ENCODE peak calls at places on chromosome 11, in five cellular contexts. T, I, S, G and Z are unnamed samples. For H3K36me3 and H3K9me3, the result is how much of the 10 kb centered on the place peaks cover.

GRCh38 chr11:129620705-129621104 is 194.9 kb upstream of the TMEM45B start:
- DNase-seq in I (peak), S (no peak), T (no peak), G (no peak), Z (no peak)

GRCh38 chr11:5234390-5234834 is at the start of gene HBD:
- DNase-seq in T (no peak), I (no peak), G (no peak), S (no peak), Z (no peak)

GRCh38 chr11:69771466-69771865 is 3.7 kb downstream of the FGF4 start:
- DNase-seq in S (no peak), T (no peak), I (no peak), G (no peak), Z (no peak)

GRCh38 chr11:124676386-124676785 is 2.7 kb downstream of the SPA17 start:
- DNase-seq in T (no peak), I (no peak), G (peak), S (no peak), Z (no peak)

GRCh38 chr11:126352934-126353801 is 2.3 kb upstream of the ST3GAL4 start:
- DNase-seq in I (no peak), T (no peak), S (no peak), G (no peak), Z (no peak)

GRCh38 chr11:124832571-124832970 is 32.4 kb upstream of the MSANTD2 start:
- DNase-seq in I (no peak), G (no peak), T (no peak), S (no peak), Z (no peak)

GRCh38 chr11:46724088-46724487 is 5.1 kb downstream of the F2 start:
- DNase-seq in G (no peak), T (no peak), S (no peak), I (no peak), Z (no peak)

GRCh38 chr11:58577441-58578135 is 1.3 kb upstream of the ZFP91 start:
- DNase-seq in T (peak), S (peak), I (peak), G (peak), Z (peak)

GRCh38 chr11:103892603-103893002 is 143.8 kb upstream of the DDI1 start:
- DNase-seq in T (no peak), I (no peak), G (no peak), S (no peak), Z (no peak)

GRCh38 chr11:132858203-132858602 is 674.1 kb downstream of the OPCML start:
- DNase-seq in I (no peak), T (peak), G (no peak), S (no peak), Z (no peak)

GRCh38 chr11:73350908-73351636 is 25.1 kb upstream of the RELT start:
- DNase-seq in I (no peak), T (peak), S (no peak), G (peak), Z (no peak)

GRCh38 chr11:32947985-32948384 is 55.4 kb downstream of the QSER1 start:
- DNase-seq in I (no peak), G (no peak), T (no peak), S (no peak), Z (no peak)

GRCh38 chr11:40292636-40293585 is 1166.5 kb downstream of the LRRC4C start:
- DNase-seq in T (peak), G (no peak), I (no peak), S (no peak), Z (no peak)

GRCh38 chr11:90639687-90640086 is 416.8 kb upstream of the CHORDC1 start:
- DNase-seq in G (no peak), I (no peak), S (no peak), T (peak), Z (no peak)

GRCh38 chr11:58573451-58574104 is 2.1 kb downstream of the LPXN start:
- DNase-seq in S (peak), I (peak), G (peak), T (peak), Z (peak)

GRCh38 chr11:67494371-67495233 is 10.6 kb downstream of the PITPNM1 start:
- DNase-seq in I (no peak), G (no peak), T (no peak), S (no peak), Z (no peak)

GRCh38 chr11:17801166-17801565 is 66.6 kb downstream of the KCNC1 start:
- DNase-seq in I (no peak), S (no peak), G (no peak), T (no peak), Z (no peak)

GRCh38 chr11:111945198-111945597 is 8.1 kb downstream of the DIXDC1 start:
- DNase-seq in T (no peak), S (no peak), G (no peak), I (no peak), Z (no peak)

GRCh38 chr11:64025205-64025604 is 10.5 kb upstream of the FLRT1 start:
- DNase-seq in T (no peak), S (no peak), I (no peak), G (no peak), Z (no peak)

GRCh38 chr11:72353861-72354260 is 80.5 kb downstream of the CLPB start:
- DNase-seq in G (no peak), I (no peak), S (no peak), T (no peak), Z (no peak)

GRCh38 chr11:15716550-15716949 is 601.8 kb downstream of the INSC start:
- DNase-seq in G (no peak), I (no peak), S (no peak), T (no peak), Z (no peak)

GRCh38 chr11:94027210-94027609 is 6.1 kb downstream of the HEPHL1 start:
- DNase-seq in S (no peak), G (no peak), T (no peak), I (no peak), Z (no peak)

GRCh38 chr11:104467414-104467813 is 303.5 kb upstream of the PDGFD start:
- DNase-seq in T (no peak), I (no peak), S (no peak), G (no peak), Z (no peak)

GRCh38 chr11:119031912-119032280 is 1.2 kb upstream of the SLC37A4 start:
- DNase-seq in G (no peak), S (no peak), I (no peak), T (no peak), Z (no peak)

GRCh38 chr11:14549891-14550290 is 29.7 kb upstream of the PSMA1 start:
- DNase-seq in T (no peak), S (no peak), G (no peak), I (no peak), Z (no peak)

GRCh38 chr11:96246718-96247540 is 96.1 kb downstream of the MAML2 start:
- DNase-seq in S (no peak), G (no peak), I (no peak), T (no peak), Z (no peak)

GRCh38 chr11:12029738-12030363 is 21.4 kb upstream of the DKK3 start:
- DNase-seq in G (no peak), T (no peak), I (no peak), S (no peak), Z (no peak)

GRCh38 chr11:14386895-14387480 is 28.0 kb upstream of the RRAS2 start:
- DNase-seq in S (no peak), I (no peak), G (no peak), T (peak), Z (peak)

GRCh38 chr11:61176446-61176845 is 15.2 kb upstream of the VPS37C start:
- DNase-seq in S (no peak), I (no peak), T (no peak), G (no peak), Z (no peak)

GRCh38 chr11:106391771-106392412 is 314.4 kb downstream of the AASDHPPT start:
- DNase-seq in G (no peak), T (no peak), I (no peak), S (no peak), Z (no peak)

DNA sequence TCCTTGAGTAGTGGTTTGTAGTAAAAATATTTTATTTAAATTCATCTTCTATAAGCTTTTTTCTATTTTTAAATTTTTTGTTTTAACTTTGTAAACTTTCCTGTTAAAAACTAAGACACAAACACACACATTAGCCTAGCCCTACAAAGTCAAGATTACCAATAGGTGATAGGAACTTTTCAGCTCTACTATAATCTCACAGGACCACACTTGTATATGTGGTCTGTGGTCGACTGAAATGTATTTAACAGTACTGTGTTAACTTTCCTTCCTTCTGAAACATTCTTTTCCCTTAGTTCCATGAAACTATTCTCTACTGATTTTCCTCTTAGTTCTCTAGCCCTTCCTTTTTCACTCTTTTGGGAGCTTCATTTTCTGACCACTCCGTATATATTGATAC is 9.0 kb downstream of the ZW10 start:
- DNase-seq in S (no peak), G (no peak), I (no peak), T (no peak), Z (no peak)
- H3K36me3 ChIP-seq in S (under half), G (under half), I (under half), T (under half), Z (under half)

GRCh38 chr11:62682518-62682917 is 3.6 kb upstream of the UBXN1 start:
- DNase-seq in I (no peak), S (no peak), T (no peak), G (no peak), Z (no peak)

GRCh38 chr11:62687508-62688396 is 1.6 kb downstream of the LRRN4CL start:
- DNase-seq in T (no peak), S (no peak), G (no peak), I (no peak), Z (no peak)

GRCh38 chr11:62689421-62690183 is at the start of gene LRRN4CL:
- DNase-seq in S (peak), G (peak), I (no peak), T (peak), Z (peak)

DNA sequence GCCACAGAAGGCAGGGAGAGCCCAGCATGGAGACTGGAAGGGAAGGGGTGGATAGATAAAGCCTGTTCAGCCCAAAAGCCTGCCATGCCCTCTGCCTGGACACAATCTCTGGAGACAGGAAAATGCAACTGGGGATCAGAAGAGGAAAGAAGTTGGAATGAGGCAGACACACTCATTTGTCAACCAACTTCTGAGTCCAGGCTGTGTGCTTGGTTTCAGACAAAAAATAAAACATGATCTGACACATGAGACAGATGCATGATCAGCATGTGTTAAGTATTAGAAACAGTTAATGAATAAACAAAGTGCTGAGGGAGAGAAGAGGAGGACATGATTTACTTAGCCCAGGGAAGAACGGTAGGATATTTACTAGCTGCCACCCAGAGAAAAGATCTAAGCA is 849 bp downstream of the LRRN4CL start:
- DNase-seq in I (no peak), G (no peak), T (no peak), S (no peak), Z (no peak)
- H3K9me3 ChIP-seq in I (under half), G (under half), T (under half), S (under half), Z (under half)

DNA sequence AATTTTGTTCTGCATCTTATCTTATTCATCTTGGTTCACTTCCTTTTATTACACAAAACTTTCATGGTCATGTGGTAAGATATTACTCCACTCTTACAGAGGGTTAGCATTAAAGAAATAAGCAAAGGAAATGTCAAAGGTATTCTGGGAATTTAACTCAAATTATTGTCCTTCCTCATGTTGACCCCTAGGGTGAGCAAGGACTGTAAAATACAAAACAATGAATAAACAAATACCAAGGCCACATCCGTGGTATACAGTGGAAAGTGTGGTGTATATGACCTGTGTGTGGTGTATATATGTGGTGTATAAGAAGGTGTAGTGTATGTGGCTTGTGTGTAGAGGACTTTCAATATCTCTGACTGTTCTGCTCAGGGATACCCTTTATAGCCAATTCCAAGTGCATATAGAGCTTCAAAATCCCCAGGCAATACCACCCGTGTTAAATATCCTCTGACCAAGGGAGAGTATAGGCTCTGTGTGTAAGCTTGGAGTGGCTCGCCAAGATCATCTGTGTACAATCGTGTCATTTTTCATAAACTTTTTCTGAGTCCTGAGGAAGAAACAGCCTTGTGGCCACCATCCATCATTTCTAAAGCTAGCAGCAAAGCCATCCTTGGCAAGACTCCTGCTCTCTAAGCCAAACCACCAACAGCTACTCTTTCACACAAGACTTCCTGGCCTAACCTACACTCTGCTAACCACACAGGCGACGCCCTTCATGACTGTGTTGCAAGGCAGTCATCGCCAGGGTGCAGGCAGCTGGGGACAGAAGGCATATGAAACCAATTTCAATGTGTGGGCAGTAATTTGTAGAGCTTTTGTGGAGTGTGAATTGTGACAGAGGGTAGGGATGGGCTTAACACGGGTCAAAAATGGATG is 548.0 kb downstream of the ETS1 start:
- DNase-seq in G (peak), I (peak), T (no peak), S (peak), Z (no peak)
- TF ChIP-seq CTCF in G (no peak), I (no peak), T (no peak), S (no peak), Z (no peak)

GRCh38 chr11:6634534-6634933 is 15.3 kb upstream of the TPP1 start:
- DNase-seq in I (no peak), G (no peak), T (no peak), S (no peak), Z (no peak)

GRCh38 chr11:6631356-6631890 is 12.2 kb upstream of the TPP1 start:
- DNase-seq in I (no peak), S (no peak), G (no peak), T (no peak), Z (no peak)

GRCh38 chr11:6633422-6634408 is 14.5 kb upstream of the TPP1 start:
- DNase-seq in T (no peak), I (no peak), G (no peak), S (no peak), Z (peak)

GRCh38 chr11:6630632-6631291 is 11.5 kb upstream of the TPP1 start:
- DNase-seq in G (no peak), I (no peak), S (peak), T (no peak), Z (no peak)

GRCh38 chr11:6632116-6633073 is 13.2 kb upstream of the TPP1 start:
- DNase-seq in S (no peak), G (no peak), T (no peak), I (no peak), Z (no peak)
- H3K36me3 ChIP-seq in S (under half), G (under half), T (under half), I (under half), Z (under half)

DNA sequence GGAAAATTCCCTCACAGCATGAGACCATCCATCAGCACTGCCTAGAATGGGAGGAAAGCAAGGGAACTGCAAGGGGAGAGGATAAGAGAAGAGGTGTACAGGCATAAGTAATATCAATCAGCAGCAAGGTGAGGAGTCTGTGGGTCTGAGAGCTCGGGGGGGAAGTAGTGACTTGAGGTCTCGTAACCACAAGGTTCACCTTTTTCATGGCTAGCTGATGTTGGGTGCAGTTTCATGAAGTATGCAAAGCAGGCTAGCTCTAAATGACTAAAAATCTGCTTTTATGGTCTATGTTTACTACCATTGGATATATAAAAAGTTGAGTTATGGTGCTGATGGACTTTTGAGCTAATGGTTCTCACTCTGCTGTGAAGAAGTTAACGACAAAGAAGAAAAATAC is 35.8 kb downstream of the OR4C6 start:
- DNase-seq in I (no peak), S (no peak), T (no peak), G (no peak), Z (no peak)
- H3K9me3 ChIP-seq in I (under half), S (under half), T (under half), G (under half), Z (under half)